ENCODE peak calls at places on chromosomes 2 and 18, in seven cellular contexts. One of them, this sample, is unnamed.
A peak's percentile ranks its signal among the peaks of the same experiment; 100 is the strongest.

GRCh38 chr2:113692698-113693428 is 63.6 kb downstream of the SLC35F5 start:
- DNase-seq in fibroblast of mammary gland: no peak
- DNase-seq in A549: no peak
- DNase-seq in body of pancreas: no peak
- DNase-seq in progenitor cell of endocrine pancreas: no peak
- DNase-seq in coronary artery: no peak
- DNase-seq in heart right ventricle: no peak
- DNase-seq in this sample: no peak

GRCh38 chr2:98459776-98460175 is 15.1 kb downstream of the INPP4A start:
- DNase-seq in fibroblast of mammary gland: peak; percentile 59
- DNase-seq in heart right ventricle: no peak
- DNase-seq in A549: no peak
- DNase-seq in coronary artery: no peak
- DNase-seq in progenitor cell of endocrine pancreas: no peak
- DNase-seq in body of pancreas: no peak
- DNase-seq in this sample: no peak

GRCh38 chr18:59383831-59384230 is 24.8 kb upstream of the LMAN1 start:
- DNase-seq in body of pancreas: no peak
- DNase-seq in coronary artery: no peak
- DNase-seq in A549: no peak
- DNase-seq in fibroblast of mammary gland: no peak
- DNase-seq in heart right ventricle: no peak
- DNase-seq in progenitor cell of endocrine pancreas: no peak
- DNase-seq in this sample: no peak

GRCh38 chr2:230899287-230899686 is 25.8 kb downstream of the GPR55 start:
- DNase-seq in body of pancreas: no peak
- DNase-seq in heart right ventricle: no peak
- DNase-seq in fibroblast of mammary gland: no peak
- DNase-seq in coronary artery: peak; percentile 57
- DNase-seq in progenitor cell of endocrine pancreas: no peak
- DNase-seq in A549: no peak
- DNase-seq in this sample: no peak

GRCh38 chr2:118013221-118013723 is 598 bp downstream of the CCDC93 start:
- DNase-seq in fibroblast of mammary gland: no peak
- DNase-seq in coronary artery: peak; percentile 80
- DNase-seq in body of pancreas: peak; percentile 75
- DNase-seq in progenitor cell of endocrine pancreas: peak; percentile 37
- DNase-seq in heart right ventricle: peak; percentile 65
- DNase-seq in A549: no peak
- DNase-seq in this sample: peak; percentile 67

GRCh38 chr18:57859314-57859713 is 56.2 kb upstream of the ATP8B1 start:
- DNase-seq in body of pancreas: peak; percentile 18
- DNase-seq in A549: peak; percentile 39
- DNase-seq in coronary artery: no peak
- DNase-seq in fibroblast of mammary gland: peak; percentile 54
- DNase-seq in heart right ventricle: no peak
- DNase-seq in progenitor cell of endocrine pancreas: no peak
- DNase-seq in this sample: no peak

GRCh38 chr18:22417496-22418188 is at the start of gene CTAGE1:
- DNase-seq in A549: no peak
- DNase-seq in body of pancreas: no peak
- DNase-seq in heart right ventricle: no peak
- DNase-seq in progenitor cell of endocrine pancreas: no peak
- DNase-seq in fibroblast of mammary gland: no peak
- DNase-seq in coronary artery: no peak
- DNase-seq in this sample: no peak

GRCh38 chr2:225165052-225165451 is 122.8 kb upstream of the DOCK10 start:
- DNase-seq in A549: no peak
- DNase-seq in heart right ventricle: no peak
- DNase-seq in progenitor cell of endocrine pancreas: no peak
- DNase-seq in fibroblast of mammary gland: peak; percentile 89
- DNase-seq in coronary artery: no peak
- DNase-seq in body of pancreas: no peak
- DNase-seq in this sample: no peak

GRCh38 chr2:105858868-105859693 is 114.4 kb downstream of the NCK2 start:
- DNase-seq in progenitor cell of endocrine pancreas: no peak
- DNase-seq in A549: no peak
- DNase-seq in body of pancreas: no peak
- DNase-seq in heart right ventricle: no peak
- DNase-seq in fibroblast of mammary gland: no peak
- DNase-seq in coronary artery: no peak
- DNase-seq in this sample: no peak

GRCh38 chr2:209495855-209496585 is 72.2 kb downstream of the MAP2 start:
- DNase-seq in body of pancreas: peak; percentile 76
- DNase-seq in heart right ventricle: no peak
- DNase-seq in fibroblast of mammary gland: peak; percentile 98
- DNase-seq in coronary artery: no peak
- DNase-seq in A549: peak; percentile 90
- DNase-seq in progenitor cell of endocrine pancreas: no peak
- DNase-seq in this sample: no peak

GRCh38 chr2:15703365-15703869 is 111.7 kb downstream of the DDX1 start:
- DNase-seq in progenitor cell of endocrine pancreas: no peak
- DNase-seq in coronary artery: no peak
- DNase-seq in fibroblast of mammary gland: no peak
- DNase-seq in A549: no peak
- DNase-seq in heart right ventricle: no peak
- DNase-seq in body of pancreas: no peak
- DNase-seq in this sample: no peak

GRCh38 chr2:238694136-238694755 is 153.6 kb upstream of the TWIST2 start:
- DNase-seq in fibroblast of mammary gland: no peak
- DNase-seq in body of pancreas: no peak
- DNase-seq in heart right ventricle: no peak
- DNase-seq in coronary artery: peak; percentile 45
- DNase-seq in A549: no peak
- DNase-seq in progenitor cell of endocrine pancreas: no peak
- DNase-seq in this sample: no peak

GRCh38 chr2:135183822-135184221 is 131.7 kb downstream of the RAB3GAP1 start:
- DNase-seq in body of pancreas: no peak
- DNase-seq in A549: no peak
- DNase-seq in coronary artery: no peak
- DNase-seq in fibroblast of mammary gland: no peak
- DNase-seq in progenitor cell of endocrine pancreas: no peak
- DNase-seq in heart right ventricle: no peak
- DNase-seq in this sample: no peak

GRCh38 chr2:120482334-120482733 is 136.4 kb downstream of the INHBB start:
- DNase-seq in progenitor cell of endocrine pancreas: no peak
- DNase-seq in body of pancreas: peak; percentile 7
- DNase-seq in A549: no peak
- DNase-seq in fibroblast of mammary gland: no peak
- DNase-seq in heart right ventricle: no peak
- DNase-seq in coronary artery: no peak
- DNase-seq in this sample: no peak

GRCh38 chr2:12350821-12351220 is 365.9 kb upstream of the TRIB2 start:
- DNase-seq in coronary artery: no peak
- DNase-seq in fibroblast of mammary gland: no peak
- DNase-seq in A549: no peak
- DNase-seq in heart right ventricle: no peak
- DNase-seq in body of pancreas: no peak
- DNase-seq in progenitor cell of endocrine pancreas: no peak
- DNase-seq in this sample: no peak

GRCh38 chr2:237315881-237316225 is 98.1 kb downstream of the COL6A3 start:
- DNase-seq in fibroblast of mammary gland: no peak
- DNase-seq in heart right ventricle: no peak
- DNase-seq in A549: no peak
- DNase-seq in body of pancreas: peak; percentile 33
- DNase-seq in coronary artery: no peak
- DNase-seq in progenitor cell of endocrine pancreas: no peak
- DNase-seq in this sample: no peak

GRCh38 chr2:224594840-224595239 is 9.7 kb upstream of the CUL3 start:
- DNase-seq in heart right ventricle: no peak
- DNase-seq in A549: no peak
- DNase-seq in fibroblast of mammary gland: no peak
- DNase-seq in progenitor cell of endocrine pancreas: no peak
- DNase-seq in coronary artery: no peak
- DNase-seq in body of pancreas: no peak
- DNase-seq in this sample: no peak

GRCh38 chr18:12408247-12408869 is 629 bp downstream of the PRELID3A start:
- DNase-seq in fibroblast of mammary gland: peak; percentile 25
- DNase-seq in body of pancreas: no peak
- DNase-seq in A549: peak; percentile 19
- DNase-seq in heart right ventricle: no peak
- DNase-seq in progenitor cell of endocrine pancreas: no peak
- DNase-seq in coronary artery: no peak
- DNase-seq in this sample: no peak

GRCh38 chr2:239181074-239181581 is 219.7 kb downstream of the HDAC4 start:
- DNase-seq in A549: no peak
- DNase-seq in fibroblast of mammary gland: no peak
- DNase-seq in body of pancreas: peak; percentile 9
- DNase-seq in progenitor cell of endocrine pancreas: no peak
- DNase-seq in coronary artery: no peak
- DNase-seq in heart right ventricle: no peak
- DNase-seq in this sample: no peak

GRCh38 chr18:61334491-61334850 is 1.2 kb downstream of the CDH20 start:
- DNase-seq in fibroblast of mammary gland: peak; percentile 22
- DNase-seq in body of pancreas: no peak
- DNase-seq in progenitor cell of endocrine pancreas: no peak
- DNase-seq in A549: no peak
- DNase-seq in coronary artery: no peak
- DNase-seq in heart right ventricle: no peak
- DNase-seq in this sample: no peak

GRCh38 chr18:31506024-31506742 is 8.2 kb downstream of the DSG2 start:
- DNase-seq in A549: peak; percentile 63
- DNase-seq in coronary artery: no peak
- DNase-seq in heart right ventricle: no peak
- DNase-seq in body of pancreas: no peak
- DNase-seq in progenitor cell of endocrine pancreas: no peak
- DNase-seq in fibroblast of mammary gland: peak; percentile 52
- DNase-seq in this sample: no peak

GRCh38 chr2:33216508-33217182 is 259.8 kb upstream of the RASGRP3 start:
- DNase-seq in progenitor cell of endocrine pancreas: no peak
- DNase-seq in fibroblast of mammary gland: no peak
- DNase-seq in coronary artery: peak; percentile 86
- DNase-seq in body of pancreas: peak; percentile 23
- DNase-seq in A549: peak; percentile 51
- DNase-seq in heart right ventricle: peak; percentile 59
- DNase-seq in this sample: no peak

GRCh38 chr2:159089543-159089942 is 121.1 kb downstream of the TANC1 start:
- DNase-seq in fibroblast of mammary gland: no peak
- DNase-seq in coronary artery: no peak
- DNase-seq in heart right ventricle: peak; percentile 45
- DNase-seq in progenitor cell of endocrine pancreas: no peak
- DNase-seq in A549: no peak
- DNase-seq in body of pancreas: no peak
- DNase-seq in this sample: no peak

GRCh38 chr18:48216639-48217280 is 192.4 kb downstream of the ZBTB7C start:
- DNase-seq in heart right ventricle: no peak
- DNase-seq in progenitor cell of endocrine pancreas: no peak
- DNase-seq in fibroblast of mammary gland: no peak
- DNase-seq in A549: no peak
- DNase-seq in body of pancreas: no peak
- DNase-seq in coronary artery: no peak
- DNase-seq in this sample: no peak

GRCh38 chr2:43139501-43139900 is 86.9 kb downstream of the ZFP36L2 start:
- DNase-seq in progenitor cell of endocrine pancreas: no peak
- DNase-seq in coronary artery: no peak
- DNase-seq in heart right ventricle: no peak
- DNase-seq in fibroblast of mammary gland: no peak
- DNase-seq in body of pancreas: no peak
- DNase-seq in A549: no peak
- DNase-seq in this sample: no peak

GRCh38 chr2:77428946-77429345 is 93.2 kb downstream of the LRRTM4 start:
- DNase-seq in heart right ventricle: no peak
- DNase-seq in progenitor cell of endocrine pancreas: no peak
- DNase-seq in coronary artery: no peak
- DNase-seq in body of pancreas: no peak
- DNase-seq in A549: no peak
- DNase-seq in fibroblast of mammary gland: no peak
- DNase-seq in this sample: no peak

GRCh38 chr2:77434880-77435279 is 87.3 kb downstream of the LRRTM4 start:
- DNase-seq in heart right ventricle: no peak
- DNase-seq in A549: no peak
- DNase-seq in fibroblast of mammary gland: no peak
- DNase-seq in progenitor cell of endocrine pancreas: no peak
- DNase-seq in coronary artery: no peak
- DNase-seq in body of pancreas: no peak
- DNase-seq in this sample: no peak
- TF ChIP-seq CTCF in heart right ventricle: peak; percentile 12
- TF ChIP-seq CTCF in A549: no peak
- TF ChIP-seq CTCF in fibroblast of mammary gland: no peak
- TF ChIP-seq CTCF in progenitor cell of endocrine pancreas: peak; percentile 21
- TF ChIP-seq CTCF in coronary artery: no peak
- TF ChIP-seq CTCF in body of pancreas: no peak
- TF ChIP-seq CTCF in this sample: peak; percentile 17

DNA sequence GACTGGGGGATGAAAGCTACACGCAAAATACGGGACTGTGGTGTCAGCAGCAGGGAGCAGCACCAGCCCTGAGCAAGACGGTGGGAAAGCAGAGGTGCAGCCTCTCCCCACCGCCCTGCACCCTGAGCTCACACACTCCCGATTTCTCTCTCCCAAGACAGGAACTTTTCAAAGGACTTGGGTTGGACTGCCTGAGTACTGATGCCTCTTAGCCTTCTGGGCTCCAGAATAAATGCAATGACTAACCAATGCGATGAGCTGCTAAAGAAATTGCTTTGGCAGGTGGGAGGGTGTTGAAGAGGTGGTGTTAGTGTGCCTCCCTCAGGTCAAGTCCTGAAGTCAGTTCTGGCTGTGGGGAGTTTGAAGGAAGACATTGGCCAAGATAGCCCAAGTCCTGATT is 9.6 kb downstream of the TRIM54 start:
- DNase-seq in body of pancreas: no peak
- DNase-seq in heart right ventricle: no peak
- DNase-seq in A549: peak; percentile 66
- DNase-seq in coronary artery: no peak
- DNase-seq in fibroblast of mammary gland: no peak
- DNase-seq in progenitor cell of endocrine pancreas: no peak
- DNase-seq in this sample: no peak
- TF ChIP-seq CTCF in body of pancreas: no peak
- TF ChIP-seq CTCF in heart right ventricle: no peak
- TF ChIP-seq CTCF in A549: peak; percentile 36
- TF ChIP-seq CTCF in coronary artery: no peak
- TF ChIP-seq CTCF in fibroblast of mammary gland: peak; percentile 2
- TF ChIP-seq CTCF in progenitor cell of endocrine pancreas: peak; percentile 20
- TF ChIP-seq CTCF in this sample: no peak

GRCh38 chr18:74291771-74292540 is at the start of gene CYB5A:
- DNase-seq in heart right ventricle: peak; percentile 99
- DNase-seq in body of pancreas: peak; percentile 98
- DNase-seq in A549: peak; percentile 95
- DNase-seq in fibroblast of mammary gland: peak; percentile 93
- DNase-seq in coronary artery: peak; percentile 98
- DNase-seq in progenitor cell of endocrine pancreas: peak; percentile 99
- DNase-seq in this sample: peak; percentile 99
- TF ChIP-seq CTCF in heart right ventricle: no peak
- TF ChIP-seq CTCF in body of pancreas: peak; percentile 26
- TF ChIP-seq CTCF in A549: no peak
- TF ChIP-seq CTCF in fibroblast of mammary gland: peak; percentile 1
- TF ChIP-seq CTCF in coronary artery: no peak
- TF ChIP-seq CTCF in progenitor cell of endocrine pancreas: peak; percentile 7
- TF ChIP-seq CTCF in this sample: no peak

GRCh38 chr2:31675485-31675901 is 94.8 kb upstream of the SRD5A2 start:
- DNase-seq in heart right ventricle: no peak
- DNase-seq in A549: peak; percentile 55
- DNase-seq in progenitor cell of endocrine pancreas: peak; percentile 22
- DNase-seq in coronary artery: no peak
- DNase-seq in body of pancreas: no peak
- DNase-seq in fibroblast of mammary gland: no peak
- DNase-seq in this sample: peak; percentile 52

DNA sequence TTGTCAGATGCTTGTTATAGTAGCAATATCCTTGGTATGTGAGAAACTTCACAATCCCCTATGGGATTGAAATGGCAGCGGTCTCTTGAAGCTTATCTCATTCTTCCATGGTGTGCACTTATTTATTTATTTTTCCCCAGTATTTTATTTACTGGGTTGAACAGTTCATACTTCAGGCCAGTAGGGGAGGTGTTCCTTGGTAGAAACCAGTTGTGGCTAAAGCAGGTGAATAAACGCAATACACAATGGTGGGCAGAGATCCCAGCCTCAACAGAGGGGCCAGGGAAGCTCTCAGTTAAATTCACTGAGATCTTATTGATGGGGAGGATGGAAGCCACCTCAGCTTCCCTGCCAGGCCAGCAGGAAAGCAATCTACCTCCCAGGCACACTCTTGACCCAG is 93.7 kb upstream of the SRD5A2 start:
- DNase-seq in coronary artery: no peak
- DNase-seq in A549: no peak
- DNase-seq in heart right ventricle: no peak
- DNase-seq in body of pancreas: no peak
- DNase-seq in fibroblast of mammary gland: no peak
- DNase-seq in progenitor cell of endocrine pancreas: no peak
- DNase-seq in this sample: no peak
- TF ChIP-seq CTCF in coronary artery: no peak
- TF ChIP-seq CTCF in A549: no peak
- TF ChIP-seq CTCF in heart right ventricle: no peak
- TF ChIP-seq CTCF in body of pancreas: no peak
- TF ChIP-seq CTCF in fibroblast of mammary gland: no peak
- TF ChIP-seq CTCF in progenitor cell of endocrine pancreas: peak; percentile 26
- TF ChIP-seq CTCF in this sample: no peak